ENCODE peak calls at places on chromosomes 7 and 10, in ten cellular contexts. R is ovary, Z is A549, O is stomach, W is neuronal stem cell, Y is adrenal gland, E is hepatocyte, I is HAP-1, N is left ventricle myocardium inferior, S is body of pancreas. J is an unnamed sample.

GRCh38 chr7:47792521-47793121 is 155.6 kb downstream of the PKD1L1 start:
- DNase-seq in R (no peak), Z (no peak), O (no peak), W (no peak), Y (no peak), E (no peak), I (peak; percentile 33), N (no peak), S (no peak), J (no peak)

GRCh38 chr10:132526676-132527075 is 10.9 kb upstream of the INPP5A start:
- DNase-seq in R (no peak), Z (no peak), O (no peak), W (no peak), Y (no peak), E (no peak), I (no peak), N (peak; percentile 3), S (peak; percentile 1), J (peak; percentile 58)

GRCh38 chr10:60604356-60604755 is 173.9 kb upstream of the CDK1 start:
- DNase-seq in R (no peak), Z (no peak), O (no peak), W (no peak), Y (no peak), E (no peak), I (no peak), N (no peak), S (no peak), J (no peak)

GRCh38 chr10:84375011-84375410 is 46.6 kb downstream of the CCSER2 start:
- DNase-seq in R (no peak), Z (no peak), O (peak; percentile 41), W (peak; percentile 45), Y (peak; percentile 60), E (peak; percentile 73), I (peak; percentile 59), N (no peak), S (peak; percentile 50), J (no peak)

GRCh38 chr10:29248156-29248555 is 40.7 kb upstream of the LYZL1 start:
- DNase-seq in R (no peak), Z (no peak), O (no peak), W (no peak), Y (no peak), E (no peak), I (no peak), N (no peak), S (no peak), J (no peak)

GRCh38 chr7:4803397-4804241 is 28.2 kb downstream of the AP5Z1 start:
- DNase-seq in R (no peak), Z (no peak), O (no peak), W (no peak), Y (no peak), E (no peak), I (no peak), N (no peak), S (no peak), J (no peak)

GRCh38 chr7:20267482-20267881 is 50.3 kb upstream of the MACC1 start:
- DNase-seq in R (no peak), Z (no peak), O (no peak), W (no peak), Y (no peak), E (no peak), I (peak; percentile 19), N (no peak), S (no peak), J (no peak)

GRCh38 chr7:53740971-53741370 is 705.5 kb downstream of the POM121L12 start:
- DNase-seq in R (no peak), Z (no peak), O (no peak), W (no peak), Y (no peak), E (no peak), I (no peak), N (no peak), S (no peak), J (no peak)

GRCh38 chr10:98265403-98266378 is 2.3 kb downstream of the LOXL4 start:
- DNase-seq in R (peak; percentile 17), Z (no peak), O (no peak), W (no peak), Y (no peak), E (no peak), I (no peak), N (no peak), S (no peak), J (no peak)
- H3K9me3 ChIP-seq in R (no peaks in the 10 kb centered on the region), Z (no peaks in the 10 kb centered on the region), O (no peaks in the 10 kb centered on the region), W (no peaks in the 10 kb centered on the region), Y (no peaks in the 10 kb centered on the region), E (no peaks in the 10 kb centered on the region), I (no peaks in the 10 kb centered on the region), N (no peaks in the 10 kb centered on the region), S (no peaks in the 10 kb centered on the region), J (no peaks in the 10 kb centered on the region)

GRCh38 chr7:131556055-131556911 is at the start of gene PODXL:
- DNase-seq in R (peak; percentile 70), Z (peak; percentile 78), O (peak; percentile 73), W (peak; percentile 75), Y (peak; percentile 83), E (peak; percentile 83), I (peak; percentile 85), N (peak; percentile 84), S (peak; percentile 85), J (peak; percentile 48)

GRCh38 chr7:131553906-131554305 is 2.5 kb downstream of the PODXL start:
- DNase-seq in R (no peak), Z (no peak), O (no peak), W (no peak), Y (no peak), E (no peak), I (peak; percentile 28), N (no peak), S (no peak), J (no peak)

GRCh38 chr7:131555565-131556054 is 818 bp downstream of the PODXL start:
- DNase-seq in R (no peak), Z (no peak), O (no peak), W (no peak), Y (no peak), E (no peak), I (peak; percentile 22), N (no peak), S (peak; percentile 43), J (no peak)

GRCh38 chr7:131556912-131557457 is 557 bp upstream of the PODXL start:
- DNase-seq in R (no peak), Z (no peak), O (no peak), W (no peak), Y (no peak), E (no peak), I (no peak), N (no peak), S (no peak), J (no peak)

DNA sequence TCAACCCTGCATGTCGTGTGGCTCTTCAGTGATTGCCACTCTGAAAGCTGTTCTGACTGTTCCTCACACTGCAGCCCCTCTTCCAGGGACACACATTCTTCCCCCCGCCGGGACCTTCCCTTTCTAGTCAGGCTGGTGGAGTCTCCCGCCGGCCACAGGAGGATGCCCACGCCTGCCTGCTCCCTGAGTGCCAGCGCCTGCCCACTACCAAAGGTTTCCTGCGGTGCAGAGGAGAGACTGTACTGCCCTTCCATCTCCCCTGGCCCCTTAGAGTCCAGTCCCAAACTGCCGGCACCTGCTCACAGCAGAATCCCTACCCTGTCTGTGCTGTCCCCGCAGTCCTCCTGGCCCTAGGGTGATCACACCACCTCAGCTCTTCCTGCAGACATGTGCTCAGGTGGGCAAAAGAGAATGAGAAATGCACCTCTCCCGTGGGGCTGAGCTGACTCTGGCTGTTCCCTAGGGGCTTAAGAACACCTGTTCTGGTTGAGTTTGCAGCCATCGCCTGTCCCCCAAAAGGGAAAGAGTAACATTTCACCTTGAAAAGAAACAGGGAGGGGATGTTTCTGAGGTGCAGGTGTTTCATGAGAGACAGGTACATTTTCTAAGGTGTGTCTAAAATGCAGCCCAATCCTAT is 1.4 kb downstream of the PODXL start:
- DNase-seq in R (no peak), Z (no peak), O (no peak), W (no peak), Y (no peak), E (no peak), I (no peak), N (no peak), S (no peak), J (no peak)
- H3K4me3 ChIP-seq in R (peak overlapping the region; percentile 65), Z (peak overlapping the region; percentile 60), O (peak overlapping the region; percentile 68), W (peak overlapping the region; percentile 82), Y (no peak overlapping the region), E (peak overlapping the region; percentile 29), I (peak overlapping the region; percentile 60), N (peak overlapping the region; percentile 80), S (peak overlapping the region; percentile 52), J (no peak overlapping the region)

GRCh38 chr10:130708465-130708864 is 572.3 kb downstream of the GLRX3 start:
- DNase-seq in R (no peak), Z (no peak), O (no peak), W (no peak), Y (no peak), E (no peak), I (no peak), N (no peak), S (peak; percentile 29), J (no peak)

GRCh38 chr10:130709415-130709814 is 573.2 kb downstream of the GLRX3 start:
- DNase-seq in R (no peak), Z (no peak), O (no peak), W (no peak), Y (no peak), E (no peak), I (no peak), N (no peak), S (peak; percentile 81), J (no peak)

GRCh38 chr10:130711072-130711471 is 574.9 kb downstream of the GLRX3 start:
- DNase-seq in R (no peak), Z (no peak), O (no peak), W (no peak), Y (no peak), E (no peak), I (no peak), N (no peak), S (no peak), J (no peak)

GRCh38 chr10:130713105-130713504 is 576.9 kb downstream of the GLRX3 start:
- DNase-seq in R (no peak), Z (no peak), O (no peak), W (no peak), Y (no peak), E (peak; percentile 30), I (no peak), N (no peak), S (no peak), J (no peak)

DNA sequence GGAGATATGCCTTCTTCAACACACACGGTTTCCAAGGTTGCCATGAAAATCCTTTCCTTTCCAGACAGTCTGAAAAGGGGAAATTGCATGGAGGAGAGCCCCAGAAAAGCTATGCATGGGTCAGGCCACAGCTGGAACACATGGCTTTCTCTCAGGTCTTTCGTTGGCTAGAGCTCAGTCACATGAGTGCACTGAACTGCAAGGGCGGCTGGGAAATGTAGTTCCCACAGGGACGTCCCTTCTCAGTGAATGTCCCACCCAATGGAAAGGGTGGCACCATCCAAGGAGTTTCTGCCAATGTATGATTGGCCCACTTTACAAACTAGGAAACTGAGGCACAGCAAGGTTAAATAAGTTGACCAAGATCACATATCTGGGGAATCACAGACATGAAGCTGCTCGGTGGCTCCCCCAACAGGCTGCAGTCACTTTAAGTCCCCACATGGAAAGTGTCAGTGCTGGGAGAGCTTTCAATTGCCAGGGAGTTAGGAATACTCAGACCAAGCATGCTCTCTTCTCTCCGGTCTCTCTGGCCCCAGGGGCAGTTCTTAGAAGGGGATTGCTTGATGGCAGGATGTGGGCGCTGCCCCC is 571.3 kb downstream of the GLRX3 start:
- DNase-seq in R (no peak), Z (no peak), O (no peak), W (no peak), Y (no peak), E (no peak), I (no peak), N (no peak), S (no peak), J (no peak)
- H3K9me3 ChIP-seq in R (no peaks in the 10 kb centered on the region), Z (no peaks in the 10 kb centered on the region), O (no peaks in the 10 kb centered on the region), W (no peaks in the 10 kb centered on the region), Y (no peaks in the 10 kb centered on the region), E (no peaks in the 10 kb centered on the region), I (no peaks in the 10 kb centered on the region), N (no peaks in the 10 kb centered on the region), S (no peaks in the 10 kb centered on the region), J (no peaks in the 10 kb centered on the region)

GRCh38 chr7:135168001-135168400 is 2.5 kb downstream of the CYREN start:
- DNase-seq in R (no peak), Z (no peak), O (no peak), W (no peak), Y (no peak), E (peak; percentile 42), I (no peak), N (no peak), S (peak; percentile 22), J (no peak)

GRCh38 chr7:135167360-135167759 is 3.1 kb downstream of the CYREN start:
- DNase-seq in R (no peak), Z (no peak), O (no peak), W (no peak), Y (no peak), E (no peak), I (no peak), N (no peak), S (no peak), J (no peak)

GRCh38 chr7:135169141-135169935 is 1.2 kb downstream of the CYREN start:
- DNase-seq in R (no peak), Z (peak; percentile 71), O (no peak), W (peak; percentile 6), Y (peak; percentile 49), E (peak; percentile 39), I (peak; percentile 71), N (no peak), S (peak; percentile 38), J (peak; percentile 24)

GRCh38 chr7:135169936-135170222 is 628 bp downstream of the CYREN start:
- DNase-seq in R (no peak), Z (no peak), O (no peak), W (no peak), Y (no peak), E (no peak), I (no peak), N (no peak), S (no peak), J (no peak)

DNA sequence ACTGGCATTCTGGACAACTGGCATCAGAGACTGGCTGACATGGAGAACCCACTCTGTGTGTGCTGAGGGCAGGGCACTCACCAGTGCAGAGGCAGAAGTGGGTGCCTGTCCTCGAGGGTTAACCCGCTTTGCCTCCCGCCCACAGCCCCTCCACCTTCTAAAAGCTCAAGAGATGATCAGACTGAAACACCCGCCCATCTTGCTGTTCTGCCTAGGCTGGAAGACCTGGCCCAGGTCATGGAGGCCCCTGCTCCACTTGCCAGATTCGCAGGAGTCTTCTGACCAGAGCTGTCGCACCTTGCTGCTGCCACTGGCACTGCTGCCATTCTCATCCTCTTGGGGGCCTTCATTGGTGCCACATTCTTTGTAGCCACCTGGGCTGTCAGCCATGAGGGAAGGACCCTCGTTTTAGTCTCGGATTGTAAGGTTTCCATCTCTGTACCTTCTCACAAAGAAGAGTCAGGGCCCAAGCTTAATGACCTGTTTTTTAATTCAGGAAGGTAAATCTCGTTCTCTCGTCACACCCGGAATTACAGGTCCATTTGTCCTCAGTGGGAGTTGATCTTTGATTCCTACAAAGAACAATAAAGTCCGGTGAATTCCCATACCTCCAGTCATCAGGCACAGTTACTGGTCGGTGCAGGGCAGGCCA is 1.9 kb downstream of the CYREN start:
- DNase-seq in R (no peak), Z (no peak), O (no peak), W (no peak), Y (no peak), E (no peak), I (no peak), N (no peak), S (no peak), J (no peak)
- H3K4me3 ChIP-seq in R (no peak overlapping the region), Z (peak overlapping the region; percentile 87), O (no peak overlapping the region), W (no peak overlapping the region), Y (no peak overlapping the region), E (no peak overlapping the region), I (peak overlapping the region; percentile 94), N (peak overlapping the region; percentile 90), S (no peak overlapping the region), J (no peak overlapping the region)

J was measured in MG63.